ENCODE peak calls at places on chromosomes 11 and 22, in seven cellular contexts. Z is left ventricle myocardium inferior; N is NCI-H1092 treated with DMSO at 0.1 percent for 48 hours; D is activated effector memory CD4-positive, alpha-beta T cell treated with anti-CD3 and anti-CD28 coated beads, Interleukin-2, amount 50 U/mL, for 16 hours; I is SK-MEL-5; F is tibial nerve; R is adipocyte. B is an unnamed sample.

GRCh38 chr11:73414977-73415492 is 38.8 kb downstream of the RELT start:
- DNase-seq in Z (no peak), N (no peak), D (no peak), I (peak), F (no peak), R (peak), B (no peak)

GRCh38 chr11:19577849-19578619 is 134.6 kb upstream of the NAV2 start:
- DNase-seq in Z (peak), N (peak), D (no peak), I (no peak), F (no peak), R (peak), B (no peak)

GRCh38 chr11:63010934-63011439 is 4.7 kb downstream of the SLC22A8 start:
- DNase-seq in Z (no peak), N (no peak), D (no peak), I (no peak), F (no peak), R (no peak), B (no peak)

GRCh38 chr11:132962026-132962425 is 570.3 kb downstream of the OPCML start:
- DNase-seq in Z (no peak), N (no peak), D (no peak), I (no peak), F (no peak), R (peak), B (no peak)

GRCh38 chr11:130314184-130314748 is 451 bp downstream of the ZBTB44 start:
- DNase-seq in Z (peak), N (peak), D (peak), I (peak), F (no peak), R (peak), B (peak)

GRCh38 chr22:43473441-43473840 is 61.6 kb downstream of the MPPED1 start:
- DNase-seq in Z (no peak), N (no peak), D (no peak), I (no peak), F (no peak), R (no peak), B (no peak)

GRCh38 chr11:123454060-123454651 is 24.1 kb downstream of the GRAMD1B start:
- DNase-seq in Z (no peak), N (no peak), D (peak), I (peak), F (no peak), R (peak), B (no peak)

GRCh38 chr22:24402460-24403192 is 24.8 kb upstream of the ADORA2A start:
- DNase-seq in Z (peak), N (peak), D (peak), I (peak), F (no peak), R (peak), B (peak)

GRCh38 chr11:4704790-4705334 is 278 bp downstream of the MMP26 start:
- DNase-seq in Z (no peak), N (peak), D (no peak), I (no peak), F (no peak), R (no peak), B (no peak)

GRCh38 chr11:8403310-8403709 is 139.6 kb upstream of the LMO1 start:
- DNase-seq in Z (no peak), N (no peak), D (no peak), I (no peak), F (no peak), R (peak), B (no peak)

GRCh38 chr11:36724742-36725387 is 126.8 kb upstream of the RAG2 start:
- DNase-seq in Z (no peak), N (no peak), D (no peak), I (no peak), F (no peak), R (no peak), B (no peak)

B was measured in HepG2.